ENCODE peak calls at places on chromosomes 6 and 20, in nine cellular contexts. J, F, D, X, L, C, M, K and S are unnamed samples.

GRCh38 chr6:17484201-17484606 is 90.8 kb downstream of the CAP2 start:
- DNase-seq in F (no peak), J (no peak), K (no peak), M (no peak), D (no peak), C (no peak), X (peak), L (no peak), S (no peak)

GRCh38 chr6:44104661-44105060 is 22.6 kb downstream of the MRPL14 start:
- DNase-seq in J (no peak), X (peak), C (no peak), D (no peak), L (no peak), M (no peak), K (no peak), F (no peak), S (no peak)

GRCh38 chr6:43796910-43797890 is 27.2 kb downstream of the VEGFA start:
- DNase-seq in C (no peak), F (no peak), J (no peak), M (no peak), D (no peak), X (no peak), K (no peak), L (no peak), S (no peak)

GRCh38 chr6:107304421-107305025 is 154.8 kb downstream of the PDSS2 start:
- DNase-seq in L (no peak), J (no peak), C (no peak), X (no peak), F (peak), K (no peak), D (no peak), M (no peak), S (no peak)

GRCh38 chr6:3231213-3232016 is 4.0 kb upstream of the TUBB2B start:
- DNase-seq in L (peak), D (peak), F (peak), J (no peak), M (no peak), K (peak), C (peak), X (peak), S (peak)

GRCh38 chr6:40725390-40725789 is 138.2 kb upstream of the LRFN2 start:
- DNase-seq in M (no peak), F (no peak), K (no peak), L (no peak), D (no peak), X (no peak), J (no peak), C (no peak), S (no peak)

GRCh38 chr20:47905628-47906487 is 120.6 kb upstream of the SULF2 start:
- DNase-seq in J (no peak), C (no peak), K (no peak), M (no peak), L (no peak), D (no peak), X (no peak), F (no peak), S (no peak)

GRCh38 chr6:26043389-26044139 is 43.7 kb upstream of the HFE start:
- DNase-seq in F (peak), M (peak), D (peak), K (peak), C (no peak), J (peak), L (peak), X (peak), S (peak)

GRCh38 chr6:151160869-151161268 is 78.9 kb upstream of the AKAP12 start:
- DNase-seq in J (no peak), F (no peak), X (no peak), K (no peak), D (no peak), C (no peak), M (no peak), L (no peak), S (peak)

GRCh38 chr20:48175261-48175660 is 390.0 kb upstream of the SULF2 start:
- DNase-seq in K (no peak), F (no peak), L (no peak), X (no peak), J (no peak), M (no peak), C (no peak), D (no peak), S (no peak)

GRCh38 chr6:30207619-30208295 is 5.4 kb downstream of the TRIM26 start:
- DNase-seq in L (no peak), M (no peak), X (peak), J (no peak), C (no peak), K (no peak), F (no peak), D (no peak), S (no peak)

GRCh38 chr20:7540923-7541322 is 399.3 kb downstream of the HAO1 start:
- DNase-seq in X (no peak), F (no peak), L (no peak), C (no peak), K (no peak), J (no peak), M (no peak), D (no peak), S (no peak)

GRCh38 chr6:1658212-1659005 is 48.7 kb downstream of the FOXC1 start:
- DNase-seq in X (no peak), F (no peak), K (no peak), C (no peak), J (no peak), D (no peak), M (no peak), L (no peak), S (no peak)

GRCh38 chr20:47524385-47524784 is 22.7 kb downstream of the NCOA3 start:
- DNase-seq in C (no peak), D (no peak), L (no peak), M (no peak), K (no peak), J (no peak), F (no peak), X (no peak), S (no peak)

GRCh38 chr6:133017581-133017980 is 203.2 kb downstream of the RPS12 start:
- DNase-seq in J (no peak), M (no peak), D (no peak), F (peak), X (no peak), C (no peak), L (no peak), K (no peak), S (peak)

GRCh38 chr6:115667478-115667996 is 393.2 kb downstream of the FRK start:
- DNase-seq in J (no peak), D (no peak), L (no peak), F (no peak), K (no peak), C (no peak), M (no peak), X (no peak), S (no peak)

GRCh38 chr6:40512340-40512739 is 74.8 kb downstream of the LRFN2 start:
- DNase-seq in D (no peak), J (no peak), K (no peak), L (no peak), X (no peak), M (no peak), C (no peak), F (no peak), S (no peak)

GRCh38 chr6:18503588-18504231 is 116.6 kb downstream of the RNF144B start:
- DNase-seq in D (peak), L (peak), J (peak), C (peak), K (peak), F (peak), M (peak), X (peak), S (no peak)

GRCh38 chr6:18389479-18389878 is 2.3 kb downstream of the RNF144B start:
- DNase-seq in K (no peak), J (no peak), X (no peak), M (no peak), D (no peak), L (no peak), C (no peak), F (peak), S (no peak)

GRCh38 chr20:32433311-32434021 is 75.3 kb downstream of the ASXL1 start:
- DNase-seq in F (no peak), C (no peak), D (no peak), K (no peak), M (no peak), J (no peak), X (peak), L (no peak), S (no peak)

GRCh38 chr6:111573892-111574800 is 31.5 kb downstream of the TRAF3IP2 start:
- DNase-seq in C (no peak), J (no peak), K (peak), X (peak), L (no peak), M (no peak), F (peak), D (no peak), S (no peak)

GRCh38 chr6:85460154-85460950 is 10.5 kb downstream of the NT5E start:
- DNase-seq in K (no peak), L (no peak), X (no peak), C (peak), D (no peak), J (no peak), M (peak), F (peak), S (no peak)

GRCh38 chr6:15077006-15077405 is 168.9 kb upstream of the JARID2 start:
- DNase-seq in D (no peak), C (no peak), M (peak), J (no peak), K (no peak), L (no peak), X (no peak), F (no peak), S (no peak)

GRCh38 chr6:146028835-146029572 is at the start of gene GRM1:
- DNase-seq in M (no peak), L (no peak), J (no peak), F (no peak), D (no peak), X (no peak), C (no peak), K (no peak), S (no peak)

GRCh38 chr6:150719861-150720260 is 120.2 kb downstream of the PLEKHG1 start:
- DNase-seq in K (no peak), C (no peak), J (no peak), F (no peak), L (no peak), X (no peak), D (no peak), M (no peak), S (no peak)

GRCh38 chr6:6721606-6722005 is 133.1 kb downstream of the LY86 start:
- DNase-seq in J (no peak), X (no peak), F (no peak), L (no peak), K (no peak), D (no peak), M (no peak), C (no peak), S (no peak)

GRCh38 chr20:42530855-42531674 is 658.6 kb downstream of the PTPRT start:
- DNase-seq in X (peak), J (peak), C (peak), L (peak), F (no peak), K (no peak), D (no peak), M (peak), S (no peak)

GRCh38 chr20:58239216-58239615 is 10.8 kb upstream of the ANKRD60 start:
- DNase-seq in D (no peak), K (no peak), C (no peak), L (no peak), M (no peak), X (no peak), J (no peak), F (no peak), S (no peak)

GRCh38 chr20:58236612-58237317 is 8.3 kb upstream of the ANKRD60 start:
- DNase-seq in F (peak), M (peak), D (peak), C (peak), L (peak), J (peak), K (peak), X (peak), S (no peak)

GRCh38 chr20:58237318-58238182 is 9.1 kb upstream of the ANKRD60 start:
- DNase-seq in C (no peak), K (no peak), F (peak), D (no peak), J (no peak), L (no peak), M (no peak), X (no peak), S (no peak)

GRCh38 chr20:58241766-58242465 is 13.5 kb upstream of the ANKRD60 start:
- DNase-seq in F (no peak), J (no peak), K (no peak), M (no peak), X (no peak), D (no peak), L (no peak), C (no peak), S (no peak)

DNA sequence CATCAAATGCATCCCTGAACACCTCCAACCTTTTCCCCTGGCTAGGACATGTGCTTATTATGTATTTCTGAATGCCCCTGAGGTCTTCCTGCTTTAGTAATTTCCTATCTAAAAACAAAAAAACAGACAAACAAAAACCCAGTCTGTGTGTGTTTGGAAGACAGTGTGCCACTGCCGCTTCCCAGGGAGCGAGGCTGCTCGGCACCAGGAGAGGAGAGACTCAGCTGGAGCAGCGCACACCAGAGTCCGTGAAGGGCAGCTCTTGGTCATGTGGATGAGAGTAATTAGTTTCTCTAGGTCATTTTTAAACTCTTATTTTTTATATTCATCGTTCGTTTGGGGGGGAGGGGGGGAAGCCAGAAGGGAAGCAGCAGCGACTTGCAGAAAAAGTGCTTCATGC is 10.0 kb upstream of the ANKRD60 start:
- DNase-seq in C (no peak), K (no peak), M (no peak), D (no peak), F (no peak), X (no peak), J (no peak), L (no peak), S (no peak)
- H3K4me3 ChIP-seq in C (no peak), K (no peak), M (no peak), D (no peak), F (no peak), X (no peak), J (no peak), L (no peak), S (no peak)

GRCh38 chr6:113122060-113122459 is 735.1 kb upstream of the MARCKS start:
- DNase-seq in M (no peak), C (peak), L (peak), D (no peak), J (no peak), X (no peak), F (peak), K (no peak), S (peak)
- TF ChIP-seq CTCF in M (no peak), C (peak), L (peak), D (no peak), J (no peak), X (peak), F (peak), K (no peak), S (peak)

DNA sequence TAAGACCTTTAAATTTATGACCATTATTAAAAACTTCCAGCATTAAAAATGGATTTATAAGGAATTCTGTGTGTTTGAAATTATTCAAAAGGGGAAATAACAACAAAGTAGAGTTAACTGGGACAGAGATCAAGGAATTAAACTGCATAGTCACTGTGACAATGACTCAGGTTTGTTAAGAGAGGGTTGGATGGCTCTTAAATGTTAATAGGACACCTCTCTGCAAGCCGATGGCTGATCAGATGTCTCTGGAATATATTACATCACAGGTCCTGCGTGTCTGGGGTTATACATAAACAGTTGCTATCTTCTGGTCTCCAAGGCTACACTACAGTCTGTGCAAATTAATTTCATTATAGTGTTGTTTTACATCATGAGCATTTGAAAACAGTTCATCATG is 574.3 kb downstream of the COL12A1 start:
- DNase-seq in X (no peak), L (no peak), M (no peak), F (no peak), J (no peak), C (no peak), K (no peak), D (no peak), S (no peak)
- H3K4me3 ChIP-seq in X (no peak), L (no peak), M (no peak), F (no peak), J (no peak), C (no peak), K (no peak), D (no peak), S (no peak)

GRCh38 chr6:42175860-42176259 is 2.7 kb downstream of the GUCA1A start:
- DNase-seq in L (no peak), X (no peak), M (no peak), C (no peak), J (peak), F (no peak), D (no peak), K (no peak), S (no peak)
- TF ChIP-seq CTCF in L (peak), X (no peak), M (no peak), C (peak), J (peak), F (peak), D (no peak), K (no peak), S (peak)

DNA sequence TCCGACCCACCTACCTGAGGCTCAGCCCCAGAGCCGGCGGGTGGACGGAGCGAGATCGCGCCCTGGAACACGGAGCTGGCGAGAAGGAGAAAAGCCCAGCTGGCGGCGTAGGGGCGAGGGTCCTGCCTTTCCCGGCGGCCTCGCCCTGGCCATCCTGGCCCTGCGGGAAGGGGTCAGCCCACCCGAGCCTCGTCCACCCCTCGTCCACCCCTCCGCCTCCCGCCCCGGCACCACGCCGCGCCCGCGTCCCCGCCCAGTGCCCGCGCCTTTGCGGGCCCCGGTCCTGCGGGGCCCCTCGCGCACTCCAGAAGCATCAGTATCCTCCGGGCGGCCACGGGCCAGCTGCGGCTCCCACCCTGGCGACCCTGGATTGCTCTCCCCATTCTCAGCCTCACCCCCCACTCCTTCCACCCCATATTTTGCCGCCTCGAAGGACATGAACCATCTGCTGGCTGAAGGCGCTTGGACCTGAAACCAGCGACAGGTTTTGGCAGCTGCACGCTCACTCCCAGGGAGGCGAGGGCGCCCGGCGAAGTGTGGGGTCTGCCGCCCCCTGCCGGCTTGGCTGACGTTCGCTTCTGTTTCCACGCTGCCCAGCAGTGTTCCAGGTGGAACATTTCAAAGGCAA is 65.1 kb downstream of the PLG start:
- DNase-seq in C (peak), K (peak), L (peak), X (peak), D (peak), J (peak), M (peak), F (peak), S (peak)
- H3K4me3 ChIP-seq in C (peak), K (peak), L (peak), X (peak), D (peak), J (peak), M (peak), F (peak), S (peak)

GRCh38 chr6:117795234-117795633 is 111.8 kb upstream of the SLC35F1 start:
- DNase-seq in K (no peak), L (no peak), C (no peak), D (peak), J (no peak), F (no peak), M (no peak), X (no peak), S (no peak)
- TF ChIP-seq CTCF in K (no peak), L (peak), C (peak), D (no peak), J (peak), F (no peak), M (no peak), X (no peak), S (no peak)

GRCh38 chr20:3175270-3175669 is 1.9 kb upstream of the LZTS3 start:
- DNase-seq in K (no peak), M (no peak), F (no peak), L (no peak), D (no peak), J (no peak), C (no peak), X (no peak), S (no peak)
- H3K4me3 ChIP-seq in K (peak), M (no peak), F (no peak), L (peak), D (no peak), J (no peak), C (peak), X (no peak), S (no peak)

DNA sequence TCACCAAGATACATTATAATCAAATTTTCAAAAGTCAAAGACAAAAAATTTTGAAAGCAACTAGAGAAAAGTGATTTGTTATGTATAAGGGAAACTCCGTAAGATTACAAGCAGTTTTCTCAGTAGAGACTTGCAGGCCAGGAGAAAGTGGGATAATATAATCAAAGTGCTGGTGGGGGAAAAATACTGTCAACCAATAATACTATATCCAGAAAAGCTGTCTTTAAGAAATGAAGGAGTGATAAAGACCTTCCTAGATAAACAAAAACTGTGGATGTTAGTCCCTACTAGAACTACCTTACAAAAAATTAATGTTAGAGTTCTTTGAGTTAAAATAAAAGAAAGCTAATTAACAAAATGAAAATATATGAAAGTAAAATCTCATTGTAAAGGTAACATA is 79.7 kb downstream of the SYNE1 start:
- DNase-seq in D (no peak), L (no peak), K (no peak), F (no peak), M (no peak), J (no peak), C (no peak), X (no peak), S (no peak)
- TF ChIP-seq CTCF in D (no peak), L (no peak), K (no peak), F (no peak), M (no peak), J (no peak), C (no peak), X (no peak), S (no peak)

GRCh38 chr6:110015206-110015605 is 37.1 kb downstream of the GPR6 start:
- DNase-seq in D (no peak), K (no peak), L (no peak), M (no peak), F (no peak), X (no peak), J (no peak), C (no peak), S (no peak)
- H3K4me3 ChIP-seq in D (no peak), K (no peak), L (no peak), M (no peak), F (no peak), X (no peak), J (no peak), C (no peak), S (no peak)

DNA sequence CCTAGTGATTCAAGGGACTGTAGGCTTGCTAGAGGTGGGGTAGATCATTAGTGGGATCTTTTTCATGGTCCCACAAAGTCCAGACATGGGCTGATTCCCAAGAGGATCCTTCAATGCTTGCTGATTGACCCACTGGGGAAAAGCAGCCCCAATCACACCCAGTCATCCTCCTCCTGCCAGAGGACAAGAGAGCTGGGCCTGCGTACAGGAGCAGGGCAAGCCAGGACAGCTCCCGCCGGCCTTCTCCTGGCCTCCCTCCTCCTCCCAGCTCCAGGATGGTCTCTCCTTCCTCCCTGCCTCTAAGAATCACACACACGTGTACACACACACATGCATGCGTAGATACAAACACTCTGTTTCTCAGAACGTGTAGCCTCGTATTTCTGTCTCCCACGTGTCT is 27.0 kb downstream of the KCNK15 start:
- DNase-seq in D (no peak), L (no peak), J (no peak), K (no peak), C (no peak), F (no peak), M (no peak), X (no peak), S (no peak)
- TF ChIP-seq CTCF in D (no peak), L (no peak), J (no peak), K (no peak), C (no peak), F (no peak), M (no peak), X (no peak), S (no peak)